ENCODE peak calls at places on chromosomes 3 and 15, in nine cellular contexts. J is endothelial cell, U is NCI-H774, X is T-helper 2 cell, G is AG09309, Y is fibroblast of gingiva, O is T-helper 9 cell, Z is MM.1S, A is posterior cingulate gyrus. W is an unnamed sample.

GRCh38 chr3:193046369-193046768 is 128.7 kb upstream of the MB21D2 start:
- DNase-seq in G (no peak), J (no peak), U (no peak), A (no peak), O (no peak), X (no peak), Z (no peak), Y (no peak), W (no peak)

GRCh38 chr15:80778621-80778963 is 578 bp upstream of the CEMIP start:
- DNase-seq in O (no peak), Z (no peak), Y (no peak), U (no peak), A (no peak), G (no peak), X (no peak), J (no peak), W (no peak)

GRCh38 chr3:47871389-47871788 is 68.5 kb downstream of the DHX30 start:
- DNase-seq in J (no peak), U (no peak), Y (no peak), O (no peak), A (no peak), Z (no peak), G (no peak), X (no peak), W (no peak)

GRCh38 chr3:176399193-176399592 is 798.1 kb downstream of the TBL1XR1 start:
- DNase-seq in J (no peak), Z (no peak), U (no peak), G (no peak), X (no peak), Y (no peak), O (no peak), A (no peak), W (no peak)

GRCh38 chr3:107429330-107430181 is 52.3 kb downstream of the CCDC54 start:
- DNase-seq in Y (peak), U (peak), J (peak), G (peak), A (peak), O (peak), X (no peak), Z (peak), W (peak)

GRCh38 chr15:47349179-47349578 is 368.1 kb upstream of the SEMA6D start:
- DNase-seq in A (no peak), X (no peak), G (no peak), U (no peak), J (no peak), Y (no peak), O (no peak), Z (no peak), W (no peak)

GRCh38 chr3:167657684-167658225 is 4.0 kb upstream of the WDR49 start:
- DNase-seq in X (no peak), A (no peak), U (no peak), J (no peak), Y (no peak), Z (no peak), G (no peak), O (no peak), W (no peak)

GRCh38 chr3:53161345-53161819 is 373 bp downstream of the PRKCD start:
- DNase-seq in X (no peak), G (no peak), A (no peak), Z (peak), U (no peak), J (no peak), O (peak), Y (no peak), W (peak)

GRCh38 chr3:138921316-138922292 is 25.3 kb downstream of the FOXL2 start:
- DNase-seq in X (no peak), A (no peak), U (no peak), G (peak), J (no peak), Y (peak), O (no peak), Z (no peak), W (no peak)

GRCh38 chr3:122415762-122416654 is at the start of gene WDR5B:
- DNase-seq in G (peak), O (peak), Y (peak), U (no peak), X (peak), Z (peak), J (peak), A (peak), W (peak)

GRCh38 chr3:15501126-15501525 is 20.4 kb downstream of the COLQ start:
- DNase-seq in O (no peak), X (no peak), Z (no peak), J (no peak), U (no peak), A (no peak), Y (no peak), G (no peak), W (no peak)

GRCh38 chr3:111899966-111900365 is 40.9 kb downstream of the PHLDB2 start:
- DNase-seq in Y (no peak), J (no peak), X (no peak), G (no peak), A (no peak), U (no peak), O (no peak), Z (peak), W (no peak)

GRCh38 chr3:13636874-13637273 is 87.9 kb downstream of the FBLN2 start:
- DNase-seq in U (no peak), G (no peak), O (no peak), Y (no peak), J (no peak), A (no peak), Z (no peak), X (no peak), W (no peak)

GRCh38 chr3:179967622-179968021 is 69.1 kb downstream of the PEX5L start:
- DNase-seq in X (no peak), O (no peak), A (no peak), G (peak), U (no peak), Z (no peak), Y (no peak), J (no peak), W (no peak)

GRCh38 chr3:187519428-187519890 is 150.7 kb downstream of the SST start:
- DNase-seq in J (no peak), O (no peak), Z (no peak), Y (no peak), U (no peak), X (no peak), G (peak), A (no peak), W (no peak)

GRCh38 chr3:183870563-183870962 is 14.1 kb downstream of the PARL start:
- DNase-seq in J (no peak), Z (no peak), G (no peak), A (no peak), Y (no peak), U (no peak), X (no peak), O (no peak), W (no peak)

GRCh38 chr3:78911394-78911793 is 856.4 kb downstream of the ROBO1 start:
- DNase-seq in G (no peak), Z (no peak), A (no peak), J (no peak), Y (no peak), U (no peak), X (no peak), O (no peak), W (no peak)

GRCh38 chr3:150495563-150496168 is 50.6 kb downstream of the SERP1 start:
- DNase-seq in U (peak), X (no peak), G (peak), Y (peak), O (no peak), A (no peak), Z (peak), J (peak), W (peak)

GRCh38 chr15:58731756-58732535 is 17.6 kb downstream of the ADAM10 start:
- DNase-seq in O (no peak), J (no peak), Y (peak), Z (no peak), G (no peak), A (no peak), X (no peak), U (no peak), W (no peak)

GRCh38 chr3:134651347-134652041 is 672 bp upstream of the KY start:
- DNase-seq in J (no peak), X (no peak), Y (no peak), G (peak), O (no peak), Z (peak), U (no peak), A (no peak), W (no peak)

GRCh38 chr3:129046037-129046731 is 14.4 kb upstream of the GP9 start:
- DNase-seq in O (no peak), A (peak), U (no peak), G (no peak), Y (no peak), Z (no peak), J (no peak), X (no peak), W (no peak)

GRCh38 chr3:157066335-157067071 is 93.4 kb downstream of the CCNL1 start:
- DNase-seq in O (no peak), U (no peak), A (no peak), X (no peak), Y (peak), G (no peak), J (no peak), Z (no peak), W (no peak)

GRCh38 chr3:61894988-61895935 is 333.9 kb downstream of the PTPRG start:
- DNase-seq in J (no peak), Z (peak), X (no peak), A (no peak), U (no peak), G (peak), Y (peak), O (no peak), W (peak)

GRCh38 chr3:128492353-128493220 is at the start of gene GATA2:
- DNase-seq in X (no peak), A (no peak), J (peak), G (no peak), U (no peak), O (no peak), Y (no peak), Z (no peak), W (peak)

GRCh38 chr3:71185733-71186455 is 397.6 kb downstream of the FOXP1 start:
- DNase-seq in O (no peak), A (no peak), X (no peak), Y (no peak), J (no peak), G (no peak), U (no peak), Z (no peak), W (peak)

GRCh38 chr15:68614621-68615035 is 35.8 kb downstream of the CORO2B start:
- DNase-seq in O (no peak), Z (no peak), X (no peak), U (no peak), Y (no peak), J (peak), A (peak), G (no peak), W (no peak)

GRCh38 chr15:47516576-47517371 is 200.5 kb upstream of the SEMA6D start:
- DNase-seq in O (no peak), Z (no peak), G (no peak), A (no peak), Y (no peak), U (no peak), J (no peak), X (no peak), W (no peak)

GRCh38 chr3:63492464-63492863 is 160.0 kb upstream of the SNTN start:
- DNase-seq in X (no peak), U (no peak), O (no peak), G (no peak), A (no peak), J (no peak), Y (no peak), Z (no peak), W (no peak)

GRCh38 chr3:111667621-111668239 is 72.6 kb upstream of the ZBED2 start:
- DNase-seq in X (no peak), O (peak), J (peak), U (no peak), A (no peak), G (no peak), Y (no peak), Z (peak), W (peak)

GRCh38 chr3:47015151-47015550 is 35.7 kb downstream of the NBEAL2 start:
- DNase-seq in G (no peak), X (no peak), Y (no peak), A (no peak), Z (no peak), O (no peak), U (no peak), J (no peak), W (no peak)

GRCh38 chr3:124995460-124995994 is 60.3 kb downstream of the HEG1 start:
- DNase-seq in Y (peak), G (no peak), X (no peak), O (peak), U (no peak), Z (peak), J (peak), A (peak), W (peak)

GRCh38 chr3:81929697-81930096 is 168.3 kb upstream of the GBE1 start:
- DNase-seq in G (no peak), X (no peak), O (no peak), Z (no peak), A (no peak), U (no peak), Y (no peak), J (no peak), W (no peak)

GRCh38 chr3:149080011-149080698 is 6.2 kb downstream of the HLTF start:
- DNase-seq in U (no peak), Z (no peak), Y (peak), G (no peak), O (no peak), X (no peak), J (no peak), A (no peak), W (no peak)

GRCh38 chr15:62099171-62099601 is 32.4 kb downstream of the C2CD4A start:
- DNase-seq in U (peak), Y (peak), X (no peak), A (no peak), Z (no peak), J (no peak), O (no peak), G (no peak), W (no peak)

GRCh38 chr15:75902129-75902557 is 1.5 kb upstream of the FBXO22 start:
- DNase-seq in A (no peak), Z (no peak), U (no peak), O (no peak), Y (no peak), X (no peak), J (no peak), G (no peak), W (peak)

GRCh38 chr15:80953953-80954778 is 35.5 kb downstream of the MESD start:
- DNase-seq in G (no peak), A (no peak), Y (no peak), U (no peak), J (no peak), Z (no peak), X (no peak), O (no peak), W (no peak)

GRCh38 chr3:186225603-186226002 is 116.7 kb upstream of the ETV5 start:
- DNase-seq in Y (no peak), X (no peak), G (no peak), J (no peak), Z (no peak), U (no peak), A (no peak), O (no peak), W (no peak)